ENCODE peak calls at places on chromosomes 13 and 19, in seven cellular contexts. S is mesothelial cell of epicardium; D is adipocyte; P is H9; K is GM13977; Q is T-cell; Z is activated CD4-positive, alpha-beta T cell treated with anti-CD3 and anti-CD28 coated beads, Interleukin-2, amount 10 ng/mL, durations not matched to agents 7 days and 5 days. C is an unnamed sample.

GRCh38 chr13:110250258-110250891 is 56.6 kb downstream of the COL4A1 start:
- DNase-seq in S (no peak), D (peak), P (no peak), K (no peak), Q (no peak), Z (no peak), C (no peak)

GRCh38 chr19:12695090-12695489 is 1.3 kb downstream of the FBXW9 start:
- DNase-seq in S (no peak), D (no peak), P (no peak), K (no peak), Q (no peak), Z (no peak), C (no peak)

GRCh38 chr19:46494115-46494935 is 1.3 kb downstream of the PNMA8B start:
- DNase-seq in S (no peak), D (no peak), P (no peak), K (no peak), Q (no peak), Z (no peak), C (peak)

GRCh38 chr13:19959141-19959830 is 759 bp downstream of the ZMYM2 start:
- DNase-seq in S (peak), D (peak), P (peak), K (peak), Q (peak), Z (peak), C (peak)

GRCh38 chr19:19134687-19135158 is 3.6 kb downstream of the TMEM161A start:
- DNase-seq in S (no peak), D (no peak), P (peak), K (no peak), Q (peak), Z (peak), C (peak)

GRCh38 chr13:97142452-97142851 is 79.7 kb upstream of the MBNL2 start:
- DNase-seq in S (no peak), D (no peak), P (peak), K (no peak), Q (no peak), Z (no peak), C (peak)

GRCh38 chr19:43584484-43584883 is 8.9 kb downstream of the PINLYP start:
- DNase-seq in S (no peak), D (no peak), P (no peak), K (no peak), Q (no peak), Z (no peak), C (no peak)

GRCh38 chr13:88000239-88000638 is 329.1 kb downstream of the SLITRK5 start:
- DNase-seq in S (no peak), D (no peak), P (no peak), K (no peak), Q (no peak), Z (no peak), C (no peak)

GRCh38 chr13:30654430-30654829 is 36.7 kb downstream of the USPL1 start:
- DNase-seq in S (no peak), D (no peak), P (no peak), K (no peak), Q (no peak), Z (peak), C (no peak)

GRCh38 chr13:110699148-110700145 is 6.5 kb downstream of the CARS2 start:
- DNase-seq in S (no peak), D (no peak), P (no peak), K (no peak), Q (no peak), Z (no peak), C (no peak)

GRCh38 chr19:39765091-39766076 is 13.3 kb upstream of the LEUTX start:
- DNase-seq in S (no peak), D (peak), P (peak), K (no peak), Q (peak), Z (peak), C (peak)

GRCh38 chr13:46179576-46180368 is 2.2 kb downstream of the LCP1 start:
- DNase-seq in S (no peak), D (no peak), P (no peak), K (no peak), Q (peak), Z (peak), C (no peak)

GRCh38 chr19:48415395-48415794 is 21.9 kb downstream of the GRIN2D start:
- DNase-seq in S (no peak), D (peak), P (peak), K (peak), Q (peak), Z (peak), C (peak)

GRCh38 chr19:45402469-45403070 is 2.3 kb downstream of the PPP1R13L start:
- DNase-seq in S (no peak), D (peak), P (peak), K (peak), Q (peak), Z (no peak), C (peak)

GRCh38 chr19:3575949-3576673 is 3.4 kb downstream of the HMG20B start:
- DNase-seq in S (no peak), D (no peak), P (no peak), K (no peak), Q (no peak), Z (no peak), C (no peak)

GRCh38 chr19:41671481-41671880 is 16.6 kb downstream of the CEACAM7 start:
- DNase-seq in S (no peak), D (no peak), P (no peak), K (no peak), Q (no peak), Z (no peak), C (no peak)

GRCh38 chr13:102678339-102679122 is 16.3 kb downstream of the METTL21C start:
- DNase-seq in S (no peak), D (no peak), P (no peak), K (no peak), Q (no peak), Z (no peak), C (no peak)

GRCh38 chr13:73851104-73851503 is 283.1 kb downstream of the KLF12 start:
- DNase-seq in S (no peak), D (no peak), P (no peak), K (no peak), Q (no peak), Z (no peak), C (no peak)

GRCh38 chr19:13095393-13095784 is 7.3 kb downstream of the LYL1 start:
- DNase-seq in S (no peak), D (no peak), P (peak), K (no peak), Q (no peak), Z (peak), C (peak)

GRCh38 chr13:61727714-61728275 is 312.1 kb upstream of the PCDH20 start:
- DNase-seq in S (no peak), D (peak), P (no peak), K (no peak), Q (no peak), Z (no peak), C (no peak)

GRCh38 chr13:43087960-43088580 is 64.7 kb downstream of the DNAJC15 start:
- DNase-seq in S (no peak), D (no peak), P (no peak), K (peak), Q (no peak), Z (no peak), C (no peak)

GRCh38 chr13:29935309-29935981 is 85.0 kb upstream of the UBL3 start:
- DNase-seq in S (no peak), D (no peak), P (no peak), K (peak), Q (peak), Z (peak), C (no peak)

GRCh38 chr13:85806553-85807175 is 7.4 kb upstream of the SLITRK6 start:
- DNase-seq in S (no peak), D (peak), P (no peak), K (peak), Q (no peak), Z (no peak), C (peak)

C was measured in GM23338.